ENCODE peak calls at places on chromosomes 12 and 14, in seven cellular contexts. T is B cell, N is retinal pigment epithelial cell, M is neural crest cell, Z is mucosa of descending colon, Y is WTC11, L is breast epithelium. D is an unnamed sample.

GRCh38 chr14:22878271-22879246 is 4.5 kb upstream of the REM2 start:
- DNase-seq in N (no peak), M (no peak), Y (no peak), L (no peak), Z (no peak), T (no peak), D (peak)

GRCh38 chr14:101808020-101808641 is 46.6 kb downstream of the PPP2R5C start:
- DNase-seq in M (peak), Y (peak), N (no peak), T (no peak), Z (no peak), L (no peak), D (no peak)

GRCh38 chr14:30906752-30907658 is 32.6 kb downstream of the COCH start:
- DNase-seq in T (no peak), Z (no peak), M (no peak), N (no peak), L (no peak), Y (no peak), D (no peak)

GRCh38 chr12:114944736-114945135 is 260.8 kb upstream of the TBX3 start:
- DNase-seq in T (no peak), L (no peak), N (no peak), Y (no peak), Z (no peak), M (no peak), D (no peak)

GRCh38 chr12:65609359-65609771 is 214.9 kb upstream of the HMGA2 start:
- DNase-seq in Z (no peak), Y (no peak), L (no peak), N (no peak), M (no peak), T (no peak), D (no peak)

GRCh38 chr14:93150227-93151206 is 34.2 kb downstream of the MOAP1 start:
- DNase-seq in Z (peak), T (no peak), N (no peak), L (no peak), Y (no peak), M (no peak), D (no peak)

GRCh38 chr14:69263364-69263763 is 3.4 kb downstream of the GALNT16 start:
- DNase-seq in Y (no peak), N (no peak), M (no peak), L (peak), T (no peak), Z (no peak), D (no peak)

GRCh38 chr12:14394317-14395058 is 29.0 kb downstream of the ATF7IP start:
- DNase-seq in Y (no peak), T (peak), N (peak), M (peak), L (no peak), Z (no peak), D (peak)

GRCh38 chr14:101590616-101591015 is 29.3 kb downstream of the DIO3 start:
- DNase-seq in L (no peak), M (no peak), Y (no peak), T (no peak), N (no peak), Z (no peak), D (no peak)

GRCh38 chr14:83491091-83491490 is 1957.4 kb upstream of the SEL1L start:
- DNase-seq in N (no peak), Z (no peak), T (no peak), Y (no peak), L (no peak), M (no peak), D (no peak)

GRCh38 chr12:132424811-132425210 is 65.1 kb upstream of the FBRSL1 start:
- DNase-seq in T (no peak), L (no peak), M (no peak), N (no peak), Y (no peak), Z (no peak), D (no peak)

GRCh38 chr12:132423251-132424117 is 66.5 kb upstream of the FBRSL1 start:
- DNase-seq in T (no peak), Z (no peak), N (no peak), L (no peak), M (peak), Y (peak), D (no peak)

GRCh38 chr12:132424118-132424438 is 65.9 kb upstream of the FBRSL1 start:
- DNase-seq in Y (no peak), T (no peak), M (no peak), Z (no peak), L (no peak), N (no peak), D (no peak)

GRCh38 chr12:132419612-132420237 is 70.2 kb upstream of the FBRSL1 start:
- DNase-seq in M (no peak), Y (no peak), L (no peak), T (no peak), Z (no peak), N (no peak), D (no peak)

GRCh38 chr12:132422057-132423043 is 67.6 kb upstream of the FBRSL1 start:
- DNase-seq in L (no peak), Y (peak), N (no peak), Z (no peak), M (peak), T (no peak), D (no peak)
- TF ChIP-seq CTCF in L (no peak), Y (no peak), N (peak), Z (no peak), M (no peak), T (no peak), D (no peak)

GRCh38 chr12:75508159-75508558 is 3.2 kb downstream of the KRR1 start:
- DNase-seq in Z (no peak), N (no peak), M (no peak), T (no peak), L (no peak), Y (no peak), D (no peak)

GRCh38 chr12:75509621-75510020 is 1.8 kb downstream of the KRR1 start:
- DNase-seq in Z (no peak), Y (no peak), L (no peak), T (no peak), N (no peak), M (no peak), D (no peak)

GRCh38 chr12:75505706-75506312 is 5.6 kb downstream of the KRR1 start:
- DNase-seq in M (no peak), Z (no peak), L (no peak), Y (no peak), N (no peak), T (no peak), D (no peak)

DNA sequence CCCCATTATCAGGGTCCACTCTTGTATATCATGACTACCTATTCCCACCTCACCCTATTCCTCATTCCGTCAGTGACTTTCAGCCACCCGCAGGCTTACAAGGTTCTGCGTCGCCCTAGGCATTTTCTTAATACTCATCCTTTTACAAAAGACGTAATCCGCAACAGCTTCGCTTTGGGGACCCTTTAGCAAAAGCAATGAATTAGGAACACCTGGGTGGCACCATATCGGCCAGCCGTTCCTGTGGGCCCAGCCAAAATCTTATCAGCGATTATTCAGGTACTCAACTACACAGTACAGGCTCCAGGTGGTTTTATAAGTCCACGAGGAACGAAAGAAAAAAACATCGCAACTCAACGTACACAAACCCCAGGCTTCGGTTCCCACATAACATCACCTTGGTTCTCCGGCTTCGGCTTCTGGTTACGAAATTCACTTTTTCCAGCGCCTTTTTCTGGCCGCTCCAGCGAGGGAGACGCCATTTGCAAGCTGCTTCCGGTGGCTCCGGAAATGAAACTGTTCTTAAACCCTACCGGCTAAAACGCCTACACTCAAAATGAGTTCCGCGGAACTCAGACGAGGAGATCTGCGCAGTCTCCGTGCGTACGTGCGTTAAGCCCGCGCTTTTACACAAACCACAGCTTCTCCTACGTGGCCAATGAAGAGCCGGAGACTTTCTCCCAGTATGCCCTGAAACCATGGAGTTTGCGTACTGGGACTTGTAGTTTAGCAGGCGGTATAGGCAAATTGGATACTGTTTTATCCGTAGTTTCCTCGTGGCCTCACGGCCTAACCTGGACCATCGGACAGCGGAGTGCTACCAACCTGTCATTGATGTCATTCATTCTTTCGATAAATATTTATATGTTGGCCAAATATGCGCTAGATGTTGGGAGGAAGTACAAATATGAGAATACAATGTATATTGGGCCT is at the start of gene KRR1:
- DNase-seq in Z (peak), L (peak), T (peak), N (peak), M (peak), Y (peak), D (peak)
- TF ChIP-seq CTCF in Z (no peak), L (peak), T (no peak), N (no peak), M (no peak), Y (no peak), D (no peak)

GRCh38 chr14:71604231-71604630 is 328.0 kb upstream of the RGS6 start:
- DNase-seq in T (no peak), M (no peak), Z (no peak), Y (no peak), L (no peak), N (no peak), D (no peak)

GRCh38 chr14:71606575-71606974 is 325.7 kb upstream of the RGS6 start:
- DNase-seq in L (no peak), N (no peak), Z (no peak), T (no peak), M (no peak), Y (no peak), D (no peak)

GRCh38 chr14:71610149-71610548 is 322.1 kb upstream of the RGS6 start:
- DNase-seq in T (no peak), N (no peak), L (no peak), M (no peak), Y (no peak), Z (no peak), D (no peak)

GRCh38 chr14:71606064-71606463 is 326.2 kb upstream of the RGS6 start:
- DNase-seq in L (no peak), M (no peak), N (no peak), T (no peak), Y (no peak), Z (no peak), D (no peak)

GRCh38 chr14:71607056-71607455 is 325.2 kb upstream of the RGS6 start:
- DNase-seq in L (no peak), Y (no peak), N (no peak), Z (no peak), T (no peak), M (no peak), D (no peak)
- TF ChIP-seq CTCF in L (no peak), Y (no peak), N (no peak), Z (no peak), T (no peak), M (no peak), D (no peak)

GRCh38 chr14:89254201-89254919 is 162.7 kb downstream of the FOXN3 start:
- DNase-seq in Z (no peak), L (no peak), Y (no peak), M (no peak), T (no peak), N (no peak), D (no peak)

GRCh38 chr14:89255012-89255411 is 162.0 kb downstream of the FOXN3 start:
- DNase-seq in M (no peak), T (no peak), L (no peak), Y (no peak), N (no peak), Z (no peak), D (no peak)

GRCh38 chr14:89255852-89256251 is 161.2 kb downstream of the FOXN3 start:
- DNase-seq in Z (no peak), T (no peak), L (no peak), Y (no peak), N (no peak), M (no peak), D (no peak)

GRCh38 chr14:89251066-89251465 is 166.0 kb downstream of the FOXN3 start:
- DNase-seq in M (no peak), T (no peak), Z (no peak), Y (no peak), L (no peak), N (no peak), D (no peak)

DNA sequence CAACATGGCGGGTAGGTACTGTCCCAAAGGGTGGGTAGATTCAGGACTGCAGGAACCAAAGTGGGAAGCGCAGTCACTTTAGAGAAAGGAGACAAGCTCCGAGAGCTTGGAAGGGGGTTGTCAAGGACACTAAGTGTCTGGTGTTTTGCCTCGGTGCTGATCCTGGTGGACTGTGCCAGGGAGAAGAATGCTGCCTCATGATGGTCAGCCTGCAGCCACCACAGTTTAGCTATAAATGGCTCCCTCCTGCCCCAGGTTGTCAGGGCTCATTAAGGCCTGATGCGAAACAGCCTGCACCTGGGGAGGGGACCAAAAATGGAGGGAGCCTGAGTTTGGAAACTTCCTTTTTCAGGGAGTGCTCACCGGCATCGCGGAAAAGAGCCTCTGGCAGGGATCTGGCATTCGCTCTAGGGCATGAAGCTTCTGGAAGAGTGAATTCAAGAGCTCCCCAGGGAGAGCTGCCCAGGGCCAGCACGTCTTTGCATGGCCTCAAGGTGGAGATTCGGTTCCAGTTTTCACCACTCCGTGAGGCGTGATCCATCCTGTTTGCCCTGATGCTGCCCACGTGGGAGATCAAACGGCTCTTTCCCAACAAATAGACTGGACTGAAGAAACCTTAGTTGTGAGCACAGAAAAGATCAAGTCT is 164.0 kb downstream of the FOXN3 start:
- DNase-seq in L (no peak), Y (peak), Z (no peak), T (no peak), N (no peak), M (no peak), D (no peak)
- TF ChIP-seq CTCF in L (no peak), Y (no peak), Z (no peak), T (no peak), N (no peak), M (no peak), D (no peak)

GRCh38 chr12:27456618-27457017 is 10.1 kb downstream of the SMCO2 start:
- DNase-seq in N (no peak), L (no peak), Y (peak), M (no peak), T (no peak), Z (no peak), D (no peak)
- TF ChIP-seq CTCF in N (no peak), L (no peak), Y (no peak), M (no peak), T (no peak), Z (no peak), D (no peak)

DNA sequence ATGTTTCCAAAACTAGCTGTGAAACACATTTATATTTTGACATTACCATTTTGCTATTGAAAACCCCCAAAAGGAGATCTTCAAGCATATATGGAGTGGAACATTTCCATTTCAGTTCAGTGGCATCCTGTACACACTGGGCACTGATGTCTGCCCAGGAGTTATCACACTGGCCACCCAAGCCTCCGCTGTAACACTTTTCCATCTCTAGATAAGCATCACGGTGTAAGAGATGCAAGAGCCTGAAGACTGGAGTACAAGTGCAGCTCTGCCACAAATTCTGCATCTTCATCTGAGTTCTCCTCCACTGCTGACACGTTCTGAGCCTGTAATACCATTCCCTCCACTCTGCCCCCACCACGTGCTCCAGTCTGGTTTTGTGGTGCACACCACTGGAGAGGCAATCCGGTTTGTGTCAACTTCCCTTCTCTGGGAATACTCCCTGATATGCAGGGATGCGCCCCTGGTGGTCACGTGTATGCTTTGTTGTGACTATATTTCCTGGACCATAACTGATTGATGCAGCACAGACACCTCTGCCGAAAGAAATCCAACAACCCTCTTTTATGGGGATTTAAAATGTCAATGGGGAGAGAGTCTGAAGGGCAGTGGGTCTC is 12.7 kb downstream of the SPTLC2 start:
- DNase-seq in Y (no peak), T (no peak), Z (peak), N (no peak), L (no peak), M (no peak), D (no peak)
- TF ChIP-seq CTCF in Y (no peak), T (no peak), Z (no peak), N (peak), L (no peak), M (peak), D (peak)

GRCh38 chr12:56126732-56127239 is 1.3 kb upstream of the ESYT1 start:
- DNase-seq in M (no peak), Z (no peak), Y (no peak), N (no peak), L (no peak), T (no peak), D (no peak)

GRCh38 chr12:56129210-56129691 is 1.2 kb downstream of the ESYT1 start:
- DNase-seq in Y (peak), M (peak), T (peak), Z (peak), N (no peak), L (peak), D (peak)

GRCh38 chr12:56128669-56129209 is 672 bp downstream of the ESYT1 start:
- DNase-seq in L (no peak), T (no peak), N (no peak), Y (no peak), M (no peak), Z (peak), D (no peak)

GRCh38 chr12:56127485-56127887 is 581 bp upstream of the ESYT1 start:
- DNase-seq in T (no peak), Y (no peak), M (no peak), N (no peak), Z (no peak), L (no peak), D (no peak)

DNA sequence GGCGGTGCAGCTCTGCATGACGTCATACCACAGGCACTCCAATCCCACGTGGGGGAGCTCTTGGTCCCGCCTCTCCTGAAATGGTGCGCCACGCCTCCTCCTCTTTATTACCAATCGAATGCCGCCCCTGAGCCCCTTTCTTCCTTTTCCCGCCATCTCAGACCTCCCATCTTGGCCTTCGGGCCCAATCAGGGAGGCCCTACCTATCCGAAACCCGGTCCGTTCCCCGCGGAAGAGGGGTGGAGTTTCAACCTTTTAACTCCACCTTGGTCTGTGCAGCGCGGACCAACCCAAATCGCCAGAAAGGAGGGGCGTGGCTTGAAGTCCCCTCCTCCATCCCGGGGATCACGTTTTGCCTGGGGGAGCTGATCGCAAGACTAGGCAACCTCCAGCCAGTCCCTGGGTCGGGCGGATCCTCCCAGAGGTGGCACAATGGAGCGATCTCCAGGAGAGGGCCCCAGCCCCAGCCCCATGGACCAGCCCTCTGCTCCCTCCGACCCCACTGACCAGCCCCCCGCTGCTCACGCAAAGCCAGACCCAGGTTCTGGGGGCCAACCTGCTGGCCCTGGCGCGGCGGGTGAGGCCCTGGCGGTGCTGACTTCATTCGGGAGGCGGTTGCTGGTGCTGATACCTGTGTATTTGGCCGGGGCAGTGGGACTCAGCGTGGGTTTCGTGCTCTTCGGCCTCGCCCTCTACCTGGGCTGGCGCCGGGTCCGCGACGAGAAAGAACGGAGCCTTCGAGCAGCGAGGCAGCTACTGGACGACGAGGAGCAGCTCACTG is at the start of gene ESYT1:
- DNase-seq in L (peak), M (peak), Z (peak), Y (peak), T (peak), N (peak), D (peak)
- TF ChIP-seq CTCF in L (no peak), M (no peak), Z (no peak), Y (no peak), T (no peak), N (no peak), D (no peak)

D was measured in GM20000.